ENCODE peak calls at places on chromosomes 11 and 22, in nine cellular contexts. One of them, this sample, is unnamed.

GRCh38 chr11:122797651-122798050 is 40.6 kb upstream of the CRTAM start:
- DNase-seq in cardiac muscle cell: no peak
- DNase-seq in foreskin fibroblast: no peak
- DNase-seq in right lobe of liver: no peak
- DNase-seq in astrocyte of the spinal cord: no peak
- DNase-seq in IMR-90: no peak
- DNase-seq in psoas muscle: no peak
- DNase-seq in kidney: no peak
- DNase-seq in cardiac fibroblast: no peak
- DNase-seq in this sample: no peak

GRCh38 chr11:44595006-44595405 is 29.5 kb downstream of the CD82 start:
- DNase-seq in foreskin fibroblast: no peak
- DNase-seq in kidney: no peak
- DNase-seq in right lobe of liver: no peak
- DNase-seq in cardiac muscle cell: no peak
- DNase-seq in IMR-90: no peak
- DNase-seq in cardiac fibroblast: no peak
- DNase-seq in psoas muscle: no peak
- DNase-seq in astrocyte of the spinal cord: no peak
- DNase-seq in this sample: no peak

GRCh38 chr11:119479685-119480275 is 56.8 kb upstream of the THY1 start:
- DNase-seq in cardiac muscle cell: peak
- DNase-seq in foreskin fibroblast: peak
- DNase-seq in psoas muscle: peak
- DNase-seq in astrocyte of the spinal cord: peak
- DNase-seq in kidney: peak
- DNase-seq in right lobe of liver: no peak
- DNase-seq in cardiac fibroblast: peak
- DNase-seq in IMR-90: peak
- DNase-seq in this sample: peak

GRCh38 chr22:29605236-29605850 is 1.9 kb downstream of the NF2 start:
- DNase-seq in foreskin fibroblast: no peak
- DNase-seq in cardiac fibroblast: no peak
- DNase-seq in cardiac muscle cell: no peak
- DNase-seq in right lobe of liver: no peak
- DNase-seq in psoas muscle: no peak
- DNase-seq in IMR-90: no peak
- DNase-seq in astrocyte of the spinal cord: no peak
- DNase-seq in kidney: no peak
- DNase-seq in this sample: no peak

GRCh38 chr22:36577019-36577418 is 48.1 kb upstream of the EIF3D start:
- DNase-seq in astrocyte of the spinal cord: peak
- DNase-seq in cardiac muscle cell: no peak
- DNase-seq in cardiac fibroblast: peak
- DNase-seq in foreskin fibroblast: peak
- DNase-seq in kidney: no peak
- DNase-seq in psoas muscle: no peak
- DNase-seq in IMR-90: peak
- DNase-seq in right lobe of liver: no peak
- DNase-seq in this sample: peak

GRCh38 chr22:30925667-30926066 is 42.9 kb downstream of the MORC2 start:
- DNase-seq in kidney: peak
- DNase-seq in foreskin fibroblast: no peak
- DNase-seq in IMR-90: no peak
- DNase-seq in astrocyte of the spinal cord: no peak
- DNase-seq in cardiac fibroblast: no peak
- DNase-seq in right lobe of liver: peak
- DNase-seq in psoas muscle: no peak
- DNase-seq in cardiac muscle cell: no peak
- DNase-seq in this sample: no peak

GRCh38 chr11:121086866-121087265 is 14.2 kb upstream of the TECTA start:
- DNase-seq in astrocyte of the spinal cord: peak
- DNase-seq in cardiac fibroblast: peak
- DNase-seq in IMR-90: peak
- DNase-seq in right lobe of liver: no peak
- DNase-seq in kidney: no peak
- DNase-seq in cardiac muscle cell: no peak
- DNase-seq in foreskin fibroblast: peak
- DNase-seq in psoas muscle: no peak
- DNase-seq in this sample: no peak

GRCh38 chr11:87292598-87292997 is 254.9 kb downstream of the TMEM135 start:
- DNase-seq in psoas muscle: no peak
- DNase-seq in IMR-90: no peak
- DNase-seq in right lobe of liver: no peak
- DNase-seq in kidney: no peak
- DNase-seq in cardiac fibroblast: no peak
- DNase-seq in cardiac muscle cell: no peak
- DNase-seq in foreskin fibroblast: no peak
- DNase-seq in astrocyte of the spinal cord: no peak
- DNase-seq in this sample: no peak

GRCh38 chr22:48173061-48173849 is 1410.8 kb downstream of the TBC1D22A start:
- DNase-seq in cardiac fibroblast: no peak
- DNase-seq in kidney: no peak
- DNase-seq in astrocyte of the spinal cord: no peak
- DNase-seq in cardiac muscle cell: no peak
- DNase-seq in psoas muscle: no peak
- DNase-seq in foreskin fibroblast: no peak
- DNase-seq in IMR-90: no peak
- DNase-seq in right lobe of liver: no peak
- DNase-seq in this sample: no peak

GRCh38 chr11:82174610-82175009 is 559.1 kb downstream of the FAM181B start:
- DNase-seq in psoas muscle: no peak
- DNase-seq in kidney: no peak
- DNase-seq in cardiac fibroblast: no peak
- DNase-seq in IMR-90: no peak
- DNase-seq in astrocyte of the spinal cord: no peak
- DNase-seq in foreskin fibroblast: no peak
- DNase-seq in right lobe of liver: no peak
- DNase-seq in cardiac muscle cell: no peak
- DNase-seq in this sample: no peak

GRCh38 chr11:12090061-12090572 is 20.3 kb upstream of the MICAL2 start:
- DNase-seq in kidney: no peak
- DNase-seq in right lobe of liver: no peak
- DNase-seq in cardiac muscle cell: no peak
- DNase-seq in astrocyte of the spinal cord: no peak
- DNase-seq in cardiac fibroblast: peak
- DNase-seq in foreskin fibroblast: peak
- DNase-seq in psoas muscle: no peak
- DNase-seq in IMR-90: peak
- DNase-seq in this sample: peak

GRCh38 chr11:128152796-128153696 is 434.3 kb downstream of the ETS1 start:
- DNase-seq in astrocyte of the spinal cord: no peak
- DNase-seq in cardiac muscle cell: no peak
- DNase-seq in psoas muscle: no peak
- DNase-seq in cardiac fibroblast: no peak
- DNase-seq in right lobe of liver: no peak
- DNase-seq in foreskin fibroblast: no peak
- DNase-seq in kidney: no peak
- DNase-seq in IMR-90: no peak
- DNase-seq in this sample: no peak

GRCh38 chr11:80686889-80687288 is 1246.1 kb upstream of the TENM4 start:
- DNase-seq in IMR-90: no peak
- DNase-seq in astrocyte of the spinal cord: no peak
- DNase-seq in foreskin fibroblast: no peak
- DNase-seq in psoas muscle: no peak
- DNase-seq in kidney: no peak
- DNase-seq in cardiac fibroblast: no peak
- DNase-seq in cardiac muscle cell: no peak
- DNase-seq in right lobe of liver: no peak
- DNase-seq in this sample: no peak

GRCh38 chr11:70127653-70128434 is 49.7 kb downstream of the ANO1 start:
- DNase-seq in psoas muscle: no peak
- DNase-seq in IMR-90: peak
- DNase-seq in astrocyte of the spinal cord: peak
- DNase-seq in cardiac muscle cell: no peak
- DNase-seq in cardiac fibroblast: peak
- DNase-seq in right lobe of liver: no peak
- DNase-seq in kidney: no peak
- DNase-seq in foreskin fibroblast: no peak
- DNase-seq in this sample: no peak

GRCh38 chr11:85941380-85941973 is 86.3 kb downstream of the CCDC83 start:
- DNase-seq in cardiac muscle cell: peak
- DNase-seq in IMR-90: peak
- DNase-seq in astrocyte of the spinal cord: peak
- DNase-seq in kidney: no peak
- DNase-seq in foreskin fibroblast: peak
- DNase-seq in psoas muscle: peak
- DNase-seq in right lobe of liver: peak
- DNase-seq in cardiac fibroblast: peak
- DNase-seq in this sample: peak

GRCh38 chr22:19181786-19182471 is 3.4 kb upstream of the SLC25A1 start:
- DNase-seq in astrocyte of the spinal cord: no peak
- DNase-seq in IMR-90: no peak
- DNase-seq in psoas muscle: no peak
- DNase-seq in foreskin fibroblast: no peak
- DNase-seq in right lobe of liver: no peak
- DNase-seq in cardiac muscle cell: no peak
- DNase-seq in kidney: no peak
- DNase-seq in cardiac fibroblast: no peak
- DNase-seq in this sample: no peak

GRCh38 chr22:17115927-17116326 is 5.2 kb downstream of the TMEM121B start:
- DNase-seq in right lobe of liver: no peak
- DNase-seq in IMR-90: no peak
- DNase-seq in astrocyte of the spinal cord: no peak
- DNase-seq in foreskin fibroblast: no peak
- DNase-seq in cardiac fibroblast: no peak
- DNase-seq in psoas muscle: no peak
- DNase-seq in cardiac muscle cell: no peak
- DNase-seq in kidney: no peak
- DNase-seq in this sample: no peak

GRCh38 chr22:17114958-17115235 is 6.3 kb downstream of the TMEM121B start:
- DNase-seq in foreskin fibroblast: no peak
- DNase-seq in kidney: no peak
- DNase-seq in psoas muscle: no peak
- DNase-seq in astrocyte of the spinal cord: no peak
- DNase-seq in cardiac fibroblast: no peak
- DNase-seq in right lobe of liver: no peak
- DNase-seq in cardiac muscle cell: no peak
- DNase-seq in IMR-90: no peak
- DNase-seq in this sample: no peak

GRCh38 chr22:17116931-17117330 is 4.2 kb downstream of the TMEM121B start:
- DNase-seq in psoas muscle: no peak
- DNase-seq in IMR-90: no peak
- DNase-seq in kidney: no peak
- DNase-seq in astrocyte of the spinal cord: no peak
- DNase-seq in cardiac fibroblast: no peak
- DNase-seq in right lobe of liver: no peak
- DNase-seq in cardiac muscle cell: no peak
- DNase-seq in foreskin fibroblast: no peak
- DNase-seq in this sample: no peak

GRCh38 chr22:17114173-17114957 is 6.8 kb downstream of the TMEM121B start:
- DNase-seq in cardiac muscle cell: no peak
- DNase-seq in kidney: no peak
- DNase-seq in right lobe of liver: no peak
- DNase-seq in foreskin fibroblast: no peak
- DNase-seq in psoas muscle: no peak
- DNase-seq in IMR-90: no peak
- DNase-seq in cardiac fibroblast: no peak
- DNase-seq in astrocyte of the spinal cord: no peak
- DNase-seq in this sample: no peak

GRCh38 chr22:17115311-17115710 is 5.8 kb downstream of the TMEM121B start:
- DNase-seq in kidney: no peak
- DNase-seq in psoas muscle: no peak
- DNase-seq in foreskin fibroblast: no peak
- DNase-seq in astrocyte of the spinal cord: no peak
- DNase-seq in IMR-90: no peak
- DNase-seq in cardiac muscle cell: no peak
- DNase-seq in cardiac fibroblast: no peak
- DNase-seq in right lobe of liver: no peak
- DNase-seq in this sample: no peak
- TF ChIP-seq CTCF in kidney: no peak
- TF ChIP-seq CTCF in psoas muscle: no peak
- TF ChIP-seq CTCF in foreskin fibroblast: no peak
- TF ChIP-seq CTCF in astrocyte of the spinal cord: no peak
- TF ChIP-seq CTCF in IMR-90: no peak
- TF ChIP-seq CTCF in cardiac muscle cell: no peak
- TF ChIP-seq CTCF in cardiac fibroblast: no peak
- TF ChIP-seq CTCF in right lobe of liver: no peak
- TF ChIP-seq CTCF in this sample: no peak

DNA sequence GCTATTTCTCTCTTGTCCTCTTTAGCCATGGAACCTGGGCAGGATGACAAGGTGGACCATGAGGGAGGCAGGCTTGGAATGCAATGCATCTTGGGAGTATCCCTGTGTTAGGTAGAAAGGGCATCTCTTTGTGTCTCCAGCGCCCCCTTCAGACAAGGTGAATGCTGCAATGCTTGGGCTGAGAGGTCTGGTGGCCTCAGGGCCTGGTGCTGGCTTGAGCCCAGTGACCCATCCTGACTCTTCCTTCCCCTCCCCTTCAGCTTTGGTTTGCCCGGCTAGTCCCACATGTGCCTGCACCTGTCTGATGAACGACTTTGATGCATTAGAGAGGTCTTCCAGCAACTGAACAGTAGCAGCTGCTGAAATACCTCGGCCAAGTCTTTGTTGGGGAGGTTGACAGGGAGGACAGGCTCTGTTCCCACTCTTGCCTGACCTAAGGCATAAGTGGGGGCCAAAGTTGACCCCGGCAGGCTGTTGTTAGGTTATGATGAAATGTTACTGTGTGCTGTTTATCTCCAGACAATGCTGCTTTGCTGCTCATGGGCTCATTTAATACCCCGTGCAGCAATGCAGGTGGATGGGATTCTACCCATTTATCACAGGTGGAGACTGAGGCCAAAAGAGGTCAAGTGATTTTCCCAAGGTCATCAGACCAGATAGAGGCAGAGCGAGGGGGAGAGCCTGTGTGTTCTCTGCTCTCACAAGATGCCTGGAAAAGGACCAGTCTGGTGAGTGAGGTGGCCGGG is 22.5 kb downstream of the MYO18B start:
- DNase-seq in cardiac muscle cell: no peak
- DNase-seq in psoas muscle: peak
- DNase-seq in kidney: no peak
- DNase-seq in foreskin fibroblast: no peak
- DNase-seq in IMR-90: no peak
- DNase-seq in cardiac fibroblast: no peak
- DNase-seq in right lobe of liver: no peak
- DNase-seq in astrocyte of the spinal cord: no peak
- DNase-seq in this sample: no peak
- H3K4me3 ChIP-seq in cardiac muscle cell: no peak
- H3K4me3 ChIP-seq in psoas muscle: no peak
- H3K4me3 ChIP-seq in kidney: no peak
- H3K4me3 ChIP-seq in foreskin fibroblast: no peak
- H3K4me3 ChIP-seq in IMR-90: no peak
- H3K4me3 ChIP-seq in cardiac fibroblast: no peak
- H3K4me3 ChIP-seq in right lobe of liver: no peak
- H3K4me3 ChIP-seq in astrocyte of the spinal cord: no peak
- H3K4me3 ChIP-seq in this sample: no peak

GRCh38 chr11:34408580-34409172 is 30.1 kb upstream of the CAT start:
- DNase-seq in kidney: no peak
- DNase-seq in IMR-90: no peak
- DNase-seq in right lobe of liver: no peak
- DNase-seq in psoas muscle: no peak
- DNase-seq in cardiac muscle cell: no peak
- DNase-seq in astrocyte of the spinal cord: no peak
- DNase-seq in foreskin fibroblast: no peak
- DNase-seq in cardiac fibroblast: no peak
- DNase-seq in this sample: no peak
- TF ChIP-seq CTCF in kidney: no peak
- TF ChIP-seq CTCF in IMR-90: no peak
- TF ChIP-seq CTCF in right lobe of liver: no peak
- TF ChIP-seq CTCF in psoas muscle: no peak
- TF ChIP-seq CTCF in cardiac muscle cell: no peak
- TF ChIP-seq CTCF in astrocyte of the spinal cord: no peak
- TF ChIP-seq CTCF in foreskin fibroblast: no peak
- TF ChIP-seq CTCF in cardiac fibroblast: no peak
- TF ChIP-seq CTCF in this sample: no peak

GRCh38 chr11:124717421-124717785 is 22.3 kb upstream of the NRGN start:
- DNase-seq in right lobe of liver: no peak
- DNase-seq in cardiac fibroblast: peak
- DNase-seq in cardiac muscle cell: no peak
- DNase-seq in psoas muscle: no peak
- DNase-seq in astrocyte of the spinal cord: no peak
- DNase-seq in IMR-90: peak
- DNase-seq in kidney: no peak
- DNase-seq in foreskin fibroblast: no peak
- DNase-seq in this sample: peak
- H3K4me3 ChIP-seq in right lobe of liver: no peak
- H3K4me3 ChIP-seq in cardiac fibroblast: peak
- H3K4me3 ChIP-seq in cardiac muscle cell: no peak
- H3K4me3 ChIP-seq in psoas muscle: peak
- H3K4me3 ChIP-seq in astrocyte of the spinal cord: no peak
- H3K4me3 ChIP-seq in IMR-90: peak
- H3K4me3 ChIP-seq in kidney: peak
- H3K4me3 ChIP-seq in foreskin fibroblast: peak
- H3K4me3 ChIP-seq in this sample: no peak